ENCODE peak calls at places on chromosomes 11 and 22, in four cellular contexts. F is K562, W is HCT116, T is SK-N-SH. X is an unnamed sample.

GRCh38 chr11:114399903-114400221 is 449 bp downstream of the C11orf71 start:
- DNase-seq in W (no peak), F (peak), T (no peak), X (no peak)

GRCh38 chr22:37024339-37025157 is 5.0 kb downstream of the MPST start:
- DNase-seq in F (no peak), W (no peak), T (no peak), X (no peak)

GRCh38 chr11:55942785-55943392 is 6.7 kb upstream of the OR5I1 start:
- DNase-seq in F (peak), W (peak), T (peak), X (peak)

GRCh38 chr22:39205344-39206021 is 39.3 kb downstream of the PDGFB start:
- DNase-seq in T (no peak), W (peak), F (peak), X (peak)

GRCh38 chr22:17773606-17774205 is 563 bp downstream of the BID start:
- DNase-seq in F (peak), T (peak), W (no peak), X (peak)

GRCh38 chr11:121153472-121153871 is 52.4 kb downstream of the TECTA start:
- DNase-seq in W (no peak), T (peak), F (no peak), X (no peak)

GRCh38 chr11:29432719-29433325 is 584.0 kb downstream of the KCNA4 start:
- DNase-seq in T (peak), F (peak), W (peak), X (peak)

GRCh38 chr22:48624401-48624800 is 1203.3 kb downstream of the BRD1 start:
- DNase-seq in W (no peak), F (no peak), T (no peak), X (no peak)

GRCh38 chr11:108666373-108666772 is 1.5 kb downstream of the DDX10 start:
- DNase-seq in T (no peak), F (no peak), W (no peak), X (no peak)

GRCh38 chr22:48091656-48092223 is 1329.3 kb downstream of the TBC1D22A start:
- DNase-seq in W (no peak), T (no peak), F (no peak), X (no peak)

GRCh38 chr11:20530942-20531703 is 68.3 kb upstream of the SLC6A5 start:
- DNase-seq in W (no peak), F (no peak), T (no peak), X (no peak)

GRCh38 chr11:73176145-73176891 is 34.2 kb upstream of the FCHSD2 start:
- DNase-seq in T (no peak), W (no peak), F (no peak), X (no peak)

GRCh38 chr22:19819911-19820879 is 34.5 kb downstream of the GNB1L start:
- DNase-seq in F (no peak), W (no peak), T (peak), X (no peak)

GRCh38 chr11:112822478-112823274 is 138.5 kb upstream of the NCAM1 start:
- DNase-seq in T (no peak), W (no peak), F (no peak), X (no peak)

GRCh38 chr11:119995730-119996491 is 142.0 kb downstream of the TRIM29 start:
- DNase-seq in T (peak), F (no peak), W (no peak), X (no peak)
- TF ChIP-seq RAD21 in T (no peak), F (no peak), W (no peak), X (no peak)

GRCh38 chr11:116829525-116830183 is at the start of gene APOC3:
- DNase-seq in F (no peak), W (no peak), T (peak), X (no peak)
- TF ChIP-seq RAD21 in F (no peak), W (no peak), T (no peak), X (no peak)

GRCh38 chr11:67484847-67485311 is 2.1 kb downstream of the AIP start:
- DNase-seq in F (no peak), W (no peak), T (no peak), X (no peak)

GRCh38 chr11:67482275-67482735 is 521 bp upstream of the AIP start:
- DNase-seq in T (no peak), F (no peak), W (no peak), X (no peak)

GRCh38 chr11:67483901-67484665 is 1.3 kb downstream of the AIP start:
- DNase-seq in W (no peak), T (no peak), F (peak), X (no peak)

GRCh38 chr11:67483498-67483798 is 622 bp downstream of the AIP start:
- DNase-seq in W (no peak), T (no peak), F (no peak), X (no peak)

GRCh38 chr11:67482736-67483497 is at the start of gene AIP:
- DNase-seq in F (peak), W (peak), T (peak), X (peak)
- TF ChIP-seq RAD21 in F (no peak), W (no peak), T (no peak), X (no peak)

DNA sequence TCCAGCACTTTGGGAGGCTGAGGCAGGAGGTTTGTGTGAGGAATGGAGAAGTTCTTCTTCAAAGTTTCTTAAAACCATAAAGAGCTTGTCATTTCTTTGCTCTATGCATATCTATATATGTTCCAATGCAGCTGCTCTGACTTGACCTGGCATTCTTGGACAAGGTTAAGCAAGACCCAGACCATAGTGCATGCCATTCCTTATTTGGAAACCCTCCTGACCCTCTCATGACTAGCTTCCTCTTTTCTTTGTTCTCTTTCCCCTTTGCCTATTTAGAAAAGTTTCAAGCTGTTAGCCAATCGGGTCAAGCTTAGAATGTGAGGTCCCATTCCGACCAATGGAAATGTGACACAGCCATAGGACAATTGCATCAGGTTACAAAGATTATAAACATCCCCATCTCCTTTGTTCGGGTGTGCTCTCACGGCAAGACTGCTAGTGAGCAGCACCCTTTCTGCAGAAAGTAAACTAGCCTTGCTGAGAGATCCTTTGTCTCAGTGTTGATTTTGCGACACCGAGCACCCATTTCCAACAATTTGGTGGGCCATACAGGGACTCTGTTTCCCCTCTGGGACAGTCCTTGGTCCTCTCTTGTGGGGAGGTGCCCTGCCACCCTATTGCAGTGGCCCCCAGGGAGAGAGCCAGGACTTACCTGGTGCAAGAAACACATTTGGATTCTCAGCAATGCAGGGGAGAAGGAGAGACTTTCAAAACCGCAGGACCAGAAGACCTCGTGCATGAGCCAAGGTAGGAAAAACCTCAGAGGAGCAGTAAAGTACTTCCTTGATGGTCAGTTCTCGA is 39.9 kb upstream of the ANO1 start:
- DNase-seq in W (no peak), T (no peak), F (no peak), X (no peak)
- TF ChIP-seq RAD21 in W (no peak), T (no peak), F (no peak), X (no peak)

DNA sequence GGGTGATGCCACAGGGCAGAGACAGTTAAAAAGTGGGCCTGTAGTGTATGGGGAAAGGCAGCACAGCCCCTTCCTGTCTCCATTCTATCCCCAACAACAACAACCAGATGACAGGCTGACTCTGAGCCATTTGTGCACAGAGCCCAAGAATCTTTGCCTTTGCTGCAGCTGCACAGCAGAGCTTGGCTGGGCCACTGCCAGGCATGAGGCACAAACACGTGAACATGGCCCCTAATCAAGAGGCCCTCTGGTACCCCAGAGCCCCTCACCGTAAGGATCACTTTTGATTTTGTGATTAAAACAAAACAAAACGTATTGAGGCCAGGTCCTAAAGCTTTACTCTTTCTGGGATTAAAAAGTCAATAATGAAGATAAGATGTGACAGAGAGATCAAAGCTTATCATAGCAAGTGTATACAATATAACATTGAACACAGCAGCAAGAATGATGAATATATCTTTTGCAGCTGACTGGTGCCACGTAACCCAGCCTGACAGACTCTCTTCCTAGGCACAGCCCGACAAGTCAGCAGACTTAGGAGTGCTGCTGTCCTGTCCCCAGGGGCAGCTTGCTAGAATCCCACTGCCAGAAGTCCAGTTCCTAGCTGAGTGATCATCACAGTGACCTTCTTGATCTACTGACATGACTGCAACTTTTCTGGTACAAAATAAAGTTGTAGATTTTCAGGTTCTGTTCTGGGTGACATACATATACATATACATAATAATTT is 117.8 kb downstream of the SERGEF start:
- DNase-seq in W (no peak), T (peak), F (no peak), X (no peak)
- TF ChIP-seq RAD21 in W (no peak), T (no peak), F (no peak), X (no peak)

GRCh38 chr11:94706211-94706610 is 61.9 kb upstream of the AMOTL1 start:
- DNase-seq in F (no peak), T (no peak), W (no peak), X (no peak)
- TF ChIP-seq RAD21 in F (no peak), T (no peak), W (no peak), X (no peak)

DNA sequence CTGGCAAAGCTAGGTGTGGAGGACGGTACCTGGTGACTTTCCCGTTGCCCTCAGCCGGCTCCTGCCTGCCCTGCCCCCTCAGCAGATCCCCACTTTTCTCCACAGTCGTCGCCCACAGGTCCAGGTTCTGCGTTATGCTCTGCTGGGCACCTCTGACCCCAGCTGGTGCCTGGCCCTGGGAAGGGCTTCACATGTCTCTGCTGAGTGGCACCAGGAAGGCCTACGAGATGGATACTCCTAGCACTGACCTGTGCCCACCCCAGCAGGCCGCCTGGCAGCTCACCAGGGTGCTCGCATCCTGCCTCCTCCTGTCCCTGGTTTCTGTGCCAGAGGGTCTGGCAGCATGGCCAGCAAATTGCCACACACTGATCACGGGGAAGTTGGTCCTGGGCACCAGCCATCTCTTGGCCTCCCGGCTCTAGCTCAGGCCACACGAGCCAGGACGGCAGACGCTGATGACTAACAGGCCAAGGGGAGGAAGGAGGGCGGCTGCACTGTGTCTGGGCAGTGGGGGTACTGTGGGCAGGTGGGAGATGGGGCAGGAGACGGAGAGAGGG is 13.8 kb downstream of the CARS1 start:
- DNase-seq in T (no peak), F (no peak), W (no peak), X (no peak)
- TF ChIP-seq RAD21 in T (no peak), F (no peak), W (no peak), X (no peak)